ENCODE peak calls at places on chromosomes 16 and 17, in eight cellular contexts. E, T, J, R, O, K, H and U are unnamed samples.

GRCh38 chr16:68490829-68491575 is 42.7 kb upstream of the SMPD3 start:
- DNase-seq in E (peak), J (no peak), O (no peak), T (peak), H (no peak), R (peak), K (peak), U (peak)

GRCh38 chr17:44223574-44224046 is 4.1 kb upstream of the UBTF start:
- DNase-seq in E (peak), H (no peak), J (no peak), O (no peak), T (no peak), K (no peak), R (peak), U (no peak)

GRCh38 chr17:16486373-16487250 is 5.4 kb downstream of the LRRC75A start:
- DNase-seq in R (peak), J (no peak), H (peak), O (no peak), E (peak), K (peak), T (no peak), U (peak)

GRCh38 chr17:46770818-46771600 is 47.5 kb downstream of the WNT3 start:
- DNase-seq in T (no peak), E (peak), K (no peak), J (peak), R (peak), H (no peak), O (peak), U (no peak)

GRCh38 chr17:79009397-79010303 is at the start of gene CANT1:
- DNase-seq in E (peak), R (peak), J (peak), K (peak), H (no peak), O (peak), T (peak), U (no peak)

GRCh38 chr17:17570207-17570797 is 21.2 kb downstream of the PEMT start:
- DNase-seq in R (peak), O (no peak), T (no peak), H (no peak), K (no peak), J (peak), E (peak), U (no peak)

GRCh38 chr17:54967621-54968258 is 714 bp downstream of the COX11 start:
- DNase-seq in K (no peak), T (peak), E (peak), H (no peak), J (peak), O (peak), R (no peak), U (no peak)

GRCh38 chr16:890716-891352 is 80.0 kb downstream of the LMF1 start:
- DNase-seq in J (no peak), H (no peak), E (no peak), O (no peak), K (no peak), R (no peak), T (no peak), U (no peak)

GRCh38 chr16:53870831-53871230 is 166.9 kb downstream of the FTO start:
- DNase-seq in J (no peak), K (no peak), R (no peak), H (no peak), O (no peak), E (no peak), T (no peak), U (no peak)

GRCh38 chr17:77688369-77688768 is 270.1 kb upstream of the TNRC6C start:
- DNase-seq in K (no peak), H (no peak), E (no peak), O (no peak), R (no peak), J (peak), T (no peak), U (no peak)

GRCh38 chr17:43226393-43226792 is 2.0 kb downstream of the CCDC200 start:
- DNase-seq in K (no peak), O (no peak), J (no peak), E (no peak), R (peak), H (no peak), T (no peak), U (no peak)

GRCh38 chr17:7711356-7711755 is 6.2 kb upstream of the DNAH2 start:
- DNase-seq in J (peak), H (no peak), K (no peak), R (no peak), O (no peak), T (no peak), E (no peak), U (no peak)

GRCh38 chr17:4170639-4171280 is 27.8 kb downstream of the CYB5D2 start:
- DNase-seq in K (no peak), E (no peak), O (no peak), H (no peak), R (no peak), J (no peak), T (no peak), U (no peak)

GRCh38 chr16:4574919-4575705 is 19.0 kb downstream of the C16orf96 start:
- DNase-seq in H (no peak), O (peak), R (peak), T (no peak), E (no peak), K (no peak), J (peak), U (no peak)

GRCh38 chr16:85303354-85303883 is 191.1 kb upstream of the CIBAR2 start:
- DNase-seq in T (peak), J (peak), O (peak), R (peak), E (peak), K (no peak), H (no peak), U (no peak)

GRCh38 chr17:76271669-76272540 is 6.8 kb downstream of the UBALD2 start:
- DNase-seq in J (no peak), R (peak), K (no peak), H (no peak), O (peak), E (no peak), T (peak), U (no peak)

GRCh38 chr16:29820271-29820701 is at the start of gene MVP:
- DNase-seq in E (peak), H (no peak), J (peak), R (peak), K (no peak), O (peak), T (peak), U (no peak)

GRCh38 chr16:90010676-90011075 is 8.6 kb downstream of the DBNDD1 start:
- DNase-seq in H (no peak), J (no peak), R (no peak), E (no peak), O (no peak), K (no peak), T (no peak), U (no peak)

GRCh38 chr17:49676276-49676868 is 1.5 kb downstream of the SPOP start:
- DNase-seq in O (peak), K (no peak), T (peak), R (no peak), E (no peak), J (no peak), H (no peak), U (no peak)

GRCh38 chr17:76384987-76385891 is 830 bp downstream of the SPHK1 start:
- DNase-seq in K (no peak), T (no peak), R (no peak), H (no peak), E (peak), J (peak), O (peak), U (no peak)

GRCh38 chr17:82803606-82804005 is 36.2 kb downstream of the ZNF750 start:
- DNase-seq in O (no peak), J (no peak), K (no peak), T (no peak), E (no peak), H (no peak), R (no peak), U (no peak)

GRCh38 chr17:57442401-57442823 is 186.1 kb downstream of the MSI2 start:
- DNase-seq in E (no peak), T (no peak), K (no peak), H (no peak), R (no peak), O (peak), J (no peak), U (no peak)

GRCh38 chr16:8852534-8852933 is 16.3 kb downstream of the CARHSP1 start:
- DNase-seq in E (no peak), T (no peak), O (no peak), R (no peak), K (no peak), J (no peak), H (no peak), U (no peak)

GRCh38 chr17:49993423-49994037 is 1.5 kb downstream of the DLX3 start:
- DNase-seq in O (peak), K (no peak), H (no peak), E (no peak), R (peak), J (peak), T (peak), U (no peak)

GRCh38 chr17:44170135-44170498 is 387 bp upstream of the ASB16 start:
- DNase-seq in H (no peak), J (no peak), T (no peak), R (no peak), K (no peak), E (no peak), O (no peak), U (no peak)

GRCh38 chr16:67774457-67774853 is 31.9 kb downstream of the RANBP10 start:
- DNase-seq in O (no peak), J (no peak), R (no peak), H (no peak), E (no peak), T (no peak), K (no peak), U (no peak)

GRCh38 chr17:79609616-79610150 is 1.2 kb downstream of the RBFOX3 start:
- DNase-seq in J (peak), E (no peak), R (no peak), O (no peak), H (no peak), T (no peak), K (no peak), U (no peak)

GRCh38 chr16:11806721-11807120 is 9.7 kb upstream of the ZC3H7A start:
- DNase-seq in H (no peak), T (no peak), R (no peak), O (no peak), E (no peak), J (no peak), K (no peak), U (peak)

GRCh38 chr16:57618306-57619132 is 9.9 kb upstream of the ADGRG1 start:
- DNase-seq in T (no peak), J (no peak), E (peak), O (no peak), H (no peak), R (peak), K (no peak), U (no peak)

GRCh38 chr17:76872221-76872873 is 4.1 kb downstream of the MGAT5B start:
- DNase-seq in E (peak), O (no peak), K (peak), H (peak), J (no peak), R (no peak), T (peak), U (peak)

GRCh38 chr17:49845210-49845782 is 2.6 kb downstream of the TAC4 start:
- DNase-seq in H (no peak), T (no peak), E (no peak), O (no peak), K (no peak), J (no peak), R (no peak), U (no peak)

GRCh38 chr17:79220201-79220714 is 145.6 kb downstream of the ENGASE start:
- DNase-seq in T (no peak), O (no peak), E (no peak), R (no peak), H (no peak), J (no peak), K (no peak), U (no peak)

GRCh38 chr17:71055128-71055527 is 885.8 kb downstream of the KCNJ2 start:
- DNase-seq in J (no peak), E (no peak), R (no peak), K (no peak), T (no peak), O (no peak), H (no peak), U (no peak)

GRCh38 chr17:55527520-55528118 is 16.4 kb upstream of the SMIM36 start:
- DNase-seq in T (peak), J (peak), E (peak), H (peak), O (peak), K (no peak), R (no peak), U (no peak)

GRCh38 chr16:63612462-63613227 is 1509.2 kb downstream of the CDH11 start:
- DNase-seq in T (no peak), R (no peak), J (no peak), O (no peak), E (no peak), K (no peak), H (no peak), U (no peak)
- TF ChIP-seq CTCF in T (no peak), R (no peak), J (no peak), O (no peak), E (no peak), K (no peak), H (no peak), U (no peak)

DNA sequence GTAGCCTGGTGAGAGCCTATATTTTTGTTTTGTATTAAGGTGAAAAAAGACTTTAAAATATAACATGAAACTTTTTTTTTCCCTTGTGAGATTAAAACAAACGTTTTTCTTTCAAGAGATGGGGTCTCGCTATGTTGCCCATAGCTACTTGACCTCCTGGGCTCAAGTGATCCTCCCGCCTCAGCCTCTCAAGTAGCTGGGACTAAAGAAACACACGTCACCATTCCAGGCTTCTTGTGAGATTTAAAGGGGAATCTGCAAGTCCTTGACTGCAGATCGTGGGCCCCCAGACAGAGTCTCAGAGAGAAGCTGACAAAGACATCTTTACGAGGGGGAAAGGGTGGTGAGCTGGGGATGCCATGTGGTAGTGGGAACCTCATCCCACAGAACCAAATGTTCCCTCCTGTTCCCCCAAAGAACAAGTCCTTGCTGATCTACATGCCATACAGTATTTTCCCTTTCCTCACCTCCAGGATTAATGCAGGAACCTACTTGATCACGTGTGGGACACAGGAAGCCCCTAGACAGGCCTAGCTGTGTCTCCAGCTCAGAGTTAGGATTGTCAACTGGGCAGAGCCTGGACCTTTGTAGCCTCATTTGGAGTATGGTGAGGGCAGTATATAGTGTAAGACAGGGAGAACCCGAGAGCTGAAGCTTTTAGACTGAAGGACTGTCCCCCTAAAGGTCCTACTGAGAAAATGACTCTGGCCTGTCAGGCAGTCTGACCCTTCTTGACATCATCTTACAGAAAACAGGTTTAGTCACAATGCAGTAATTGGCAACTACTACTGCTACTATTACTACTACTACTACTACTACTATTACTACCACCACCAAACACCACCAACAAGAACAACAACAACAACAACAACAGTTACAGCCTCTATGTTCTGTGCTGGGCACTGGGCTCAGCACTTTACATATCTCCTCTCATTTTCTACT is 4.1 kb downstream of the MAP3K14 start:
- DNase-seq in T (peak), R (no peak), E (no peak), J (no peak), K (no peak), H (no peak), O (no peak), U (no peak)
- TF ChIP-seq CTCF in T (no peak), R (no peak), E (no peak), J (no peak), K (no peak), H (no peak), O (no peak), U (no peak)

DNA sequence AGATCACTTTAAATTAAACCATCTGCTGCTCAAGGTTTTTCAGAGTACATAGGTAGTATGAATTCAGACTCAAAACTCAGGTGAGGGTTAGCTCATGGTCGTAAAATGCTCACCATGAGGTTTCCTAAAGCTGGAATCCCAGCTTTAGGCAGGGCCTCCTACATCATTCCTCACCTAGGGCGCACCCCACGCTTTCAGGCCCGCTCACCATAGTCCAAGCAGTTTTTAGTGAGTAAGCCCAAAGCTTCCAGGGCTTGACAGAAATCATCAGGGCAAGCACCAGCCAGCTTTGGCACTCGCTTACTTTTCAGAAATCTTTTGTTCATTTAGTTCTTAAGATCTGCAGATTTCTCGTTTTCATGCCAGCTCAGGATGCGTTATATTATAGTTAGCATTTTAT is 89.8 kb downstream of the HIC1 start:
- DNase-seq in K (no peak), J (no peak), O (no peak), H (no peak), E (no peak), T (no peak), R (no peak), U (no peak)
- TF ChIP-seq CTCF in K (no peak), J (no peak), O (no peak), H (no peak), E (no peak), T (no peak), R (no peak), U (no peak)

DNA sequence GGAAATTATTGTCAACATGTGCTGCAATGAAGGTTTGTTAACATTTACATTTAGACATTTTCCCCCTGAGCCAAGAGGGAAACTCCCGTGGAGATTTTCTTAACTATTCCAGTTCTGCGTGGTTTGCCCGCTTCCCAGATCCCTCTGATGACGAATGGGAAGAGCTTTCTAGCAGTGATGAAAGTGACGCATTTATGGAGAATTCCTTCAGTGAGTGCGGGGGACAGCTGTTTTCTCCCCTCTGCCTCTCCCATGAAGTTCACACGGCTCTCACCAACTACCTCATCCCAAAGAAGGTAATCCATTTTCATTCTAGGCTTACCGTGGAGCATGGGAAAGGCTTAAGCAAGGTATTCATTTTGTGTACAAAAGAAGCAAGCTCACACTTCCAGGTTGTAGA is 18.2 kb downstream of the HEATR3 start:
- DNase-seq in H (no peak), E (no peak), O (no peak), J (no peak), K (no peak), R (no peak), T (no peak), U (no peak)
- TF ChIP-seq CTCF in H (no peak), E (no peak), O (no peak), J (no peak), K (no peak), R (no peak), T (no peak), U (no peak)